ENCODE peak calls at places on chromosome 5, in five cellular contexts. One of them, this sample, is unnamed.

GRCh38 chr5:34854459-34855174 is 15.7 kb downstream of the TTC23L start:
- DNase-seq in NCI-H1436: peak
- DNase-seq in HTR-8/SVneo: no peak
- DNase-seq in CD8-positive, alpha-beta T cell: no peak
- DNase-seq in AG10803: no peak
- DNase-seq in this sample: no peak

GRCh38 chr5:175329976-175330375 is 114.0 kb downstream of the DRD1 start:
- DNase-seq in NCI-H1436: no peak
- DNase-seq in HTR-8/SVneo: no peak
- DNase-seq in CD8-positive, alpha-beta T cell: no peak
- DNase-seq in AG10803: no peak
- DNase-seq in this sample: peak

GRCh38 chr5:83577036-83577636 is 105.6 kb downstream of the VCAN start:
- DNase-seq in NCI-H1436: no peak
- DNase-seq in HTR-8/SVneo: no peak
- DNase-seq in CD8-positive, alpha-beta T cell: no peak
- DNase-seq in AG10803: no peak
- DNase-seq in this sample: no peak

GRCh38 chr5:59356813-59357381 is 536.6 kb downstream of the PDE4D start:
- DNase-seq in NCI-H1436: no peak
- DNase-seq in HTR-8/SVneo: no peak
- DNase-seq in CD8-positive, alpha-beta T cell: no peak
- DNase-seq in AG10803: no peak
- DNase-seq in this sample: no peak

GRCh38 chr5:40223884-40224402 is 455.8 kb upstream of the PTGER4 start:
- DNase-seq in NCI-H1436: no peak
- DNase-seq in HTR-8/SVneo: peak
- DNase-seq in CD8-positive, alpha-beta T cell: no peak
- DNase-seq in AG10803: peak
- DNase-seq in this sample: no peak

GRCh38 chr5:14035859-14036440 is 91.5 kb upstream of the DNAH5 start:
- DNase-seq in NCI-H1436: no peak
- DNase-seq in HTR-8/SVneo: peak
- DNase-seq in CD8-positive, alpha-beta T cell: no peak
- DNase-seq in AG10803: peak
- DNase-seq in this sample: no peak

GRCh38 chr5:570886-571285 is 41.3 kb upstream of the CEP72 start:
- DNase-seq in NCI-H1436: no peak
- DNase-seq in HTR-8/SVneo: no peak
- DNase-seq in CD8-positive, alpha-beta T cell: no peak
- DNase-seq in AG10803: no peak
- DNase-seq in this sample: no peak

GRCh38 chr5:158876263-158876942 is 223.3 kb downstream of the EBF1 start:
- DNase-seq in NCI-H1436: no peak
- DNase-seq in HTR-8/SVneo: no peak
- DNase-seq in CD8-positive, alpha-beta T cell: no peak
- DNase-seq in AG10803: no peak
- DNase-seq in this sample: no peak

GRCh38 chr5:92163906-92164305 is 780.8 kb upstream of the ARRDC3 start:
- DNase-seq in NCI-H1436: no peak
- DNase-seq in HTR-8/SVneo: no peak
- DNase-seq in CD8-positive, alpha-beta T cell: no peak
- DNase-seq in AG10803: no peak
- DNase-seq in this sample: no peak

GRCh38 chr5:56607551-56607950 is 207.8 kb upstream of the MAP3K1 start:
- DNase-seq in NCI-H1436: no peak
- DNase-seq in HTR-8/SVneo: no peak
- DNase-seq in CD8-positive, alpha-beta T cell: no peak
- DNase-seq in AG10803: peak
- DNase-seq in this sample: no peak

GRCh38 chr5:175516933-175517823 is 38.8 kb downstream of the SFXN1 start:
- DNase-seq in NCI-H1436: no peak
- DNase-seq in HTR-8/SVneo: no peak
- DNase-seq in CD8-positive, alpha-beta T cell: no peak
- DNase-seq in AG10803: no peak
- DNase-seq in this sample: no peak

GRCh38 chr5:74863726-74864125 is 2.5 kb downstream of the FAM169A start:
- DNase-seq in NCI-H1436: no peak
- DNase-seq in HTR-8/SVneo: no peak
- DNase-seq in CD8-positive, alpha-beta T cell: no peak
- DNase-seq in AG10803: no peak
- DNase-seq in this sample: no peak

GRCh38 chr5:36040651-36041536 is 25.8 kb downstream of the UGT3A2 start:
- DNase-seq in NCI-H1436: peak
- DNase-seq in HTR-8/SVneo: no peak
- DNase-seq in CD8-positive, alpha-beta T cell: no peak
- DNase-seq in AG10803: no peak
- DNase-seq in this sample: no peak

GRCh38 chr5:154940375-154940771 is 500 bp upstream of the MRPL22 start:
- DNase-seq in NCI-H1436: no peak
- DNase-seq in HTR-8/SVneo: no peak
- DNase-seq in CD8-positive, alpha-beta T cell: no peak
- DNase-seq in AG10803: no peak
- DNase-seq in this sample: no peak

GRCh38 chr5:2257326-2258244 is 374.9 kb upstream of the IRX4 start:
- DNase-seq in NCI-H1436: no peak
- DNase-seq in HTR-8/SVneo: no peak
- DNase-seq in CD8-positive, alpha-beta T cell: no peak
- DNase-seq in AG10803: no peak
- DNase-seq in this sample: no peak

GRCh38 chr5:148091991-148092964 is 28.5 kb downstream of the SPINK5 start:
- DNase-seq in NCI-H1436: no peak
- DNase-seq in HTR-8/SVneo: no peak
- DNase-seq in CD8-positive, alpha-beta T cell: no peak
- DNase-seq in AG10803: peak
- DNase-seq in this sample: no peak

GRCh38 chr5:176788931-176789872 is 21.2 kb upstream of the UNC5A start:
- DNase-seq in NCI-H1436: no peak
- DNase-seq in HTR-8/SVneo: no peak
- DNase-seq in CD8-positive, alpha-beta T cell: no peak
- DNase-seq in AG10803: no peak
- DNase-seq in this sample: no peak

GRCh38 chr5:54881286-54882005 is 103.9 kb downstream of the ESM1 start:
- DNase-seq in NCI-H1436: no peak
- DNase-seq in HTR-8/SVneo: no peak
- DNase-seq in CD8-positive, alpha-beta T cell: no peak
- DNase-seq in AG10803: no peak
- DNase-seq in this sample: no peak

GRCh38 chr5:149857499-149857898 is 87.1 kb downstream of the PDE6A start:
- DNase-seq in NCI-H1436: no peak
- DNase-seq in HTR-8/SVneo: no peak
- DNase-seq in CD8-positive, alpha-beta T cell: no peak
- DNase-seq in AG10803: no peak
- DNase-seq in this sample: no peak

GRCh38 chr5:14118551-14119320 is 24.4 kb upstream of the TRIO start:
- DNase-seq in NCI-H1436: no peak
- DNase-seq in HTR-8/SVneo: no peak
- DNase-seq in CD8-positive, alpha-beta T cell: no peak
- DNase-seq in AG10803: no peak
- DNase-seq in this sample: peak

GRCh38 chr5:61933787-61934626 is 372.0 kb upstream of the KIF2A start:
- DNase-seq in NCI-H1436: peak
- DNase-seq in HTR-8/SVneo: peak
- DNase-seq in CD8-positive, alpha-beta T cell: no peak
- DNase-seq in AG10803: peak
- DNase-seq in this sample: peak

GRCh38 chr5:123283031-123283430 is 140.2 kb downstream of the CEP120 start:
- DNase-seq in NCI-H1436: no peak
- DNase-seq in HTR-8/SVneo: no peak
- DNase-seq in CD8-positive, alpha-beta T cell: no peak
- DNase-seq in AG10803: no peak
- DNase-seq in this sample: no peak

GRCh38 chr5:142287096-142287972 is 37.5 kb downstream of the SPRY4 start:
- DNase-seq in NCI-H1436: no peak
- DNase-seq in HTR-8/SVneo: no peak
- DNase-seq in CD8-positive, alpha-beta T cell: no peak
- DNase-seq in AG10803: no peak
- DNase-seq in this sample: no peak

GRCh38 chr5:158388018-158388417 is 529.1 kb upstream of the CLINT1 start:
- DNase-seq in NCI-H1436: no peak
- DNase-seq in HTR-8/SVneo: no peak
- DNase-seq in CD8-positive, alpha-beta T cell: no peak
- DNase-seq in AG10803: no peak
- DNase-seq in this sample: no peak

GRCh38 chr5:155822177-155822576 is 504.8 kb upstream of the SGCD start:
- DNase-seq in NCI-H1436: no peak
- DNase-seq in HTR-8/SVneo: no peak
- DNase-seq in CD8-positive, alpha-beta T cell: no peak
- DNase-seq in AG10803: no peak
- DNase-seq in this sample: no peak

GRCh38 chr5:169169786-169170185 is 131.2 kb downstream of the SLIT3 start:
- DNase-seq in NCI-H1436: no peak
- DNase-seq in HTR-8/SVneo: peak
- DNase-seq in CD8-positive, alpha-beta T cell: no peak
- DNase-seq in AG10803: no peak
- DNase-seq in this sample: no peak

GRCh38 chr5:11468334-11469039 is 435.8 kb downstream of the CTNND2 start:
- DNase-seq in NCI-H1436: no peak
- DNase-seq in HTR-8/SVneo: no peak
- DNase-seq in CD8-positive, alpha-beta T cell: no peak
- DNase-seq in AG10803: no peak
- DNase-seq in this sample: no peak

GRCh38 chr5:35902032-35902681 is 36.3 kb downstream of the CAPSL start:
- DNase-seq in NCI-H1436: no peak
- DNase-seq in HTR-8/SVneo: no peak
- DNase-seq in CD8-positive, alpha-beta T cell: no peak
- DNase-seq in AG10803: no peak
- DNase-seq in this sample: no peak

GRCh38 chr5:10635257-10635860 is 71.5 kb downstream of the ANKRD33B start:
- DNase-seq in NCI-H1436: no peak
- DNase-seq in HTR-8/SVneo: peak
- DNase-seq in CD8-positive, alpha-beta T cell: peak
- DNase-seq in AG10803: peak
- DNase-seq in this sample: no peak

GRCh38 chr5:68738236-68738635 is 355.6 kb upstream of the SLC30A5 start:
- DNase-seq in NCI-H1436: no peak
- DNase-seq in HTR-8/SVneo: no peak
- DNase-seq in CD8-positive, alpha-beta T cell: no peak
- DNase-seq in AG10803: no peak
- DNase-seq in this sample: no peak

GRCh38 chr5:98031496-98031895 is 742.0 kb upstream of the RGMB start:
- DNase-seq in NCI-H1436: no peak
- DNase-seq in HTR-8/SVneo: no peak
- DNase-seq in CD8-positive, alpha-beta T cell: no peak
- DNase-seq in AG10803: no peak
- DNase-seq in this sample: no peak

GRCh38 chr5:149015126-149015525 is 47.7 kb downstream of the SH3TC2 start:
- DNase-seq in NCI-H1436: no peak
- DNase-seq in HTR-8/SVneo: no peak
- DNase-seq in CD8-positive, alpha-beta T cell: no peak
- DNase-seq in AG10803: no peak
- DNase-seq in this sample: no peak

GRCh38 chr5:133977858-133978257 is 9.4 kb upstream of the C5orf15 start:
- DNase-seq in NCI-H1436: no peak
- DNase-seq in HTR-8/SVneo: no peak
- DNase-seq in CD8-positive, alpha-beta T cell: no peak
- DNase-seq in AG10803: peak
- DNase-seq in this sample: no peak

GRCh38 chr5:132777209-132778069 is at the start of gene SEPTIN8:
- DNase-seq in NCI-H1436: no peak
- DNase-seq in HTR-8/SVneo: no peak
- DNase-seq in CD8-positive, alpha-beta T cell: peak
- DNase-seq in AG10803: peak
- DNase-seq in this sample: peak

This sample was measured in caudate nucleus.